ENCODE peak calls at places on chromosomes 16 and 17, in eight cellular contexts. K is colonic mucosa, L is mammary epithelial cell, N is IMR-90, H is HepG2, F is H1, A is PC-3, V is HCT116. T is an unnamed sample.

GRCh38 chr16:71883193-71883848 is 661 bp downstream of the ZNF821 start:
- DNase-seq in V (no peak), A (peak; percentile 30), L (peak; percentile 23), F (peak; percentile 86), K (peak; percentile 70), H (no peak), N (peak; percentile 6), T (peak; percentile 70)

GRCh38 chr16:30602595-30603277 is 7.5 kb downstream of the ZNF689 start:
- DNase-seq in K (no peak), A (no peak), V (no peak), F (no peak), N (peak; percentile 37), L (no peak), H (no peak), T (no peak)

GRCh38 chr17:9522074-9522473 is 53.5 kb downstream of the STX8 start:
- DNase-seq in V (no peak), H (peak; percentile 44), N (peak; percentile 62), F (no peak), K (no peak), L (peak; percentile 14), A (peak; percentile 54), T (peak; percentile 60)

GRCh38 chr17:28467456-28468025 is 5.9 kb upstream of the SLC13A2 start:
- DNase-seq in A (no peak), K (no peak), F (no peak), L (peak; percentile 86), H (no peak), V (no peak), N (peak; percentile 33), T (no peak)

GRCh38 chr16:75340715-75341500 is 89.5 kb upstream of the BCAR1 start:
- DNase-seq in A (peak; percentile 21), N (peak; percentile 43), V (no peak), F (no peak), H (no peak), K (no peak), L (no peak), T (peak; percentile 76)

GRCh38 chr16:77439106-77439505 is 4.3 kb upstream of the ADAMTS18 start:
- DNase-seq in N (no peak), K (no peak), V (no peak), A (no peak), L (no peak), H (no peak), F (no peak), T (peak; percentile 24)

GRCh38 chr16:12992066-12992465 is 90.7 kb downstream of the SHISA9 start:
- DNase-seq in L (no peak), H (no peak), F (no peak), K (no peak), V (no peak), A (no peak), N (no peak), T (no peak)

GRCh38 chr17:13337864-13338371 is 263.8 kb downstream of the HS3ST3A1 start:
- DNase-seq in F (no peak), A (peak; percentile 79), H (peak; percentile 42), K (peak; percentile 31), N (peak; percentile 78), V (peak; percentile 54), L (peak; percentile 43), T (peak; percentile 61)

GRCh38 chr17:57288034-57288752 is 31.9 kb downstream of the MSI2 start:
- DNase-seq in A (no peak), F (no peak), V (no peak), H (no peak), K (no peak), L (no peak), N (peak; percentile 33), T (no peak)

GRCh38 chr16:41439-42068 is 11.9 kb downstream of the POLR3K start:
- DNase-seq in V (no peak), F (no peak), K (no peak), N (no peak), A (no peak), H (no peak), L (peak; percentile 6), T (no peak)

GRCh38 chr16:89693289-89693731 is 6.8 kb downstream of the CDK10 start:
- DNase-seq in V (no peak), A (no peak), H (no peak), N (no peak), F (no peak), L (no peak), K (no peak), T (no peak)

GRCh38 chr16:89693931-89694783 is 7.3 kb downstream of the SPATA2L start:
- DNase-seq in N (no peak), L (no peak), K (no peak), H (peak; percentile 32), V (no peak), F (no peak), A (no peak), T (no peak)

GRCh38 chr16:89691231-89691985 is 4.9 kb downstream of the CDK10 start:
- DNase-seq in F (no peak), V (no peak), A (no peak), L (no peak), N (no peak), K (no peak), H (no peak), T (no peak)

GRCh38 chr16:89690392-89690901 is 4.0 kb downstream of the CDK10 start:
- DNase-seq in F (no peak), A (no peak), L (no peak), K (no peak), N (no peak), H (no peak), V (no peak), T (no peak)

DNA sequence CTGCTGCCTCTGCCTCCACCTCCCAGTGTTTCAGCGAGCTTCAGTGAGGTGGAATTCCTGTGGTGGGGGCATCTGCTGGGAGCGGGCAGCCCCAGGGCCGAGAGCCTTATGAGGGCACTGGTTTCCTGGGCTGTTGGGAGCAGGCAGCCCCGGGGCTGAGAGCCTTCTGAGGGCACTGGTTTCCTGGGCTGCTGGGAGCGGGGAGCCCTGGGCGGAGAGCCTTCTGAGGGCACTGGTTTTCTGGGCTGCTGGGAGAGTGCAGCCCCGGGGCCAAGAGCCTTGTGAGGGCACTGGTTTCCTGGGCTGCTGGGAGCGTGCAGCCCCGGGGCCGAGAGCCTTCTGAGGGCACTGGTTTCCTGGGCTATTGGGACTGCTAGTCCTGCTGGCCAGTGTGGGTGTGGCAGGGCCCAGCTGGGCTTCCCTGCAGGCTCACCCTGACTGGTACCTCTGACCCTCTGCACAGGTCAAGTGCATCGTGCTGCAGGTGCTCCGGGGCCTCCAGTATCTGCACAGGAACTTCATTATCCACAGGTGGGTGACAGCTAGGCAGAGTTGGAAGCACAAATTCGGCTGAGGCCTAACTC is 5.6 kb downstream of the CDK10 start:
- DNase-seq in F (no peak), L (no peak), K (no peak), H (peak; percentile 38), N (no peak), V (no peak), A (no peak), T (no peak)
- H3K9ac ChIP-seq in F (no peak overlapping the region), L (no peak overlapping the region), K (no peak overlapping the region), H (peak overlapping the region; percentile 9), N (no peak overlapping the region), V (no peak overlapping the region), A (no peak overlapping the region), T (no peak overlapping the region)

DNA sequence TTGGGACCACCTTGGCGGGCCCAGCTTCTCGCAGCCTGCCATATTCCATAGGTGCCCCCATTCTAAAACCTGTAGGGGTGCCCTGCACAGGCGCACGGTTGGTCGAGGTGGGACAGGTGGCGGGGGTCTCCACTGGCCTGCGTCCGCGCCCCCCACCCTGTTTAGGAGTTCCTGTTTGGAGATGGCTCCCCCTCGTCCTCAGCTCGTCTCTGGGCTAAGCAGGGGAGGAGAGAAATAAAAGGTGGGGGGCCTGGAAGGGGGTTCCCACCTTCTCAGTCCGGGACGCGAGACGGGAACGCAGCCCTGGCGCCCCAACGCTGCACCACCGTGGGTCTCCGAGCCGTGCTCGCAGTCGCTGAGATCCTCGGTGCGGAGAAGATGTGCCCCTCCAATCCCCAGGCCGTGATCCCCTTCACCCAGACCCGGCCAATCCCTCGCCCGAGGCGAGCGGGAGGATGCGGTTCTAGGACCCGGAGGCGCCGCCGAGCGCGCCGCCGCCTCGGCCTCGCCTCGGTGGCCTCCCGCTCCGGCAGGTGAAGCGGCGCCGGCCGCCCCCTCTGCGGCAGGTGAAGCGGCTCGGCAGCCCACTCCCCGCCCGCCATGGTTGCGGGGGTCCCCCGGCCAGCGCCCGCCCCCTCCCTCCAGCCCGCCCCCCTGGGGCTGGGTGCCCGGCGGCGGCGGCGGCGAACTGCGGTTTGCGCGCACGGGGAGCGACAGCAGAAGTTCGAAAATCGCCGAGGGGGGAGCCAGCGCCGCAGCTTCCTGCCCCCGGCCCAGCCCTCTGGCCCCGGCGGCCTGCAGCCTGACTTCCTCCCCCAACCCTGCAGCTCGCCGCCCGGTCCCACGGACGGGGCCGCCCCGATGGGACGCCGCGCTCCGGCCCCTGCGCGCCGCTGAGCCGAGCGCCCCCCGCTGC is at the start of gene FMNL1:
- DNase-seq in K (peak; percentile 47), F (peak; percentile 77), A (peak; percentile 35), N (no peak), L (no peak), H (no peak), V (no peak), T (no peak)
- H3K9ac ChIP-seq in K (peak within 1 kb of the TSS; percentile 76), F (no peak within 1 kb of the TSS), A (peak within 1 kb of the TSS; percentile 13), N (peak within 1 kb of the TSS; percentile 62), L (no peak within 1 kb of the TSS), H (no peak within 1 kb of the TSS), V (peak within 1 kb of the TSS; percentile 55), T (peak within 1 kb of the TSS; percentile 21)

GRCh38 chr16:87602005-87602790 is at the start of gene JPH3:
- DNase-seq in K (no peak), L (no peak), N (no peak), F (peak; percentile 87), V (no peak), H (no peak), A (no peak), T (peak; percentile 61)

GRCh38 chr16:87598431-87598830 is 3.9 kb upstream of the JPH3 start:
- DNase-seq in A (no peak), F (no peak), K (no peak), H (no peak), N (peak; percentile 12), V (no peak), L (no peak), T (no peak)

GRCh38 chr16:87602821-87603683 is 744 bp downstream of the JPH3 start:
- DNase-seq in L (no peak), F (peak; percentile 75), H (no peak), K (no peak), V (no peak), N (no peak), A (no peak), T (peak; percentile 55)

GRCh38 chr16:87601322-87602004 is 845 bp upstream of the JPH3 start:
- DNase-seq in A (no peak), L (no peak), N (no peak), K (no peak), H (no peak), F (no peak), V (no peak), T (peak; percentile 21)

DNA sequence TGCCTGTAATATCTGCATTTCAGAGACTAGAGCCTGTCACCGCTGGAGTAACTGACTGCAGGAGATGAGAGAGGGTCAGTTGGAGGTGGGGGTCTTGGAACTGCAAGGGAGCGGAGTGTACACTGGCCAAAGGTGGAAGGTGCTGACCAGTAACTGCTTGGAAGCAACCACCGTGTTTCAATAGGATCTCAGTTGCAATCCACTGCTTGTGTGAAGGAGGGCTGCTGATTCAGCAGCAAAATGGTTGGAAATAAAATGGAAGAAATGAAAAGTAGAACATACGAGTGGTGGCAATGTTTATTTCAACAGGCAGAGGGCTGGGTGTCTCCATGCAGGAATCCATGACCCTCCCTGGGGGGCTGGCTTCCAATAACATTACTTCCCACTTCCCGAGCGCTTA is 2.1 kb upstream of the JPH3 start:
- DNase-seq in N (no peak), H (no peak), A (no peak), F (no peak), K (no peak), L (no peak), V (no peak), T (no peak)
- H3K9ac ChIP-seq in N (no peak overlapping the region), H (no peak overlapping the region), A (no peak overlapping the region), F (no peak overlapping the region), K (no peak overlapping the region), L (no peak overlapping the region), V (no peak overlapping the region), T (no peak overlapping the region)

GRCh38 chr17:79123988-79124387 is 49.4 kb downstream of the ENGASE start:
- DNase-seq in N (no peak), A (no peak), V (no peak), H (no peak), L (no peak), K (no peak), F (no peak), T (no peak)
- H3K9ac ChIP-seq in N (no peak overlapping the region), A (no peak overlapping the region), V (no peak overlapping the region), H (no peak overlapping the region), L (no peak overlapping the region), K (no peak overlapping the region), F (no peak overlapping the region), T (no peak overlapping the region)

T was measured in mesendoderm.